ENCODE peak calls at places on chromosomes 5 and 9, in four cellular contexts. One of them, this sample, is unnamed.

GRCh38 chr5:64165500-64166200 is at the start of gene RNF180:
- DNase-seq in body of pancreas: peak; percentile 66
- DNase-seq in small intestine: peak; percentile 30
- DNase-seq in GM23338: peak; percentile 87
- DNase-seq in this sample: peak; percentile 33

GRCh38 chr9:120941046-120941770 is 14.6 kb upstream of the TRAF1 start:
- DNase-seq in GM23338: no peak
- DNase-seq in small intestine: no peak
- DNase-seq in body of pancreas: no peak
- DNase-seq in this sample: no peak

GRCh38 chr5:63686938-63687337 is 275.3 kb downstream of the HTR1A start:
- DNase-seq in body of pancreas: no peak
- DNase-seq in small intestine: no peak
- DNase-seq in GM23338: no peak
- DNase-seq in this sample: no peak

GRCh38 chr5:56516936-56517521 is 283.9 kb upstream of the ANKRD55 start:
- DNase-seq in body of pancreas: peak; percentile 29
- DNase-seq in GM23338: no peak
- DNase-seq in small intestine: peak; percentile 86
- DNase-seq in this sample: no peak

GRCh38 chr9:134690946-134691694 is 49.5 kb downstream of the COL5A1 start:
- DNase-seq in GM23338: no peak
- DNase-seq in small intestine: no peak
- DNase-seq in body of pancreas: no peak
- DNase-seq in this sample: no peak

GRCh38 chr5:159878988-159879471 is 37.3 kb upstream of the ADRA1B start:
- DNase-seq in body of pancreas: no peak
- DNase-seq in small intestine: no peak
- DNase-seq in GM23338: peak; percentile 80
- DNase-seq in this sample: peak; percentile 55

GRCh38 chr5:128613757-128614156 is 75.7 kb upstream of the FBN2 start:
- DNase-seq in GM23338: no peak
- DNase-seq in body of pancreas: no peak
- DNase-seq in small intestine: no peak
- DNase-seq in this sample: no peak

GRCh38 chr9:85941966-85942912 is 1.3 kb downstream of the NAA35 start:
- DNase-seq in small intestine: no peak
- DNase-seq in body of pancreas: no peak
- DNase-seq in GM23338: no peak
- DNase-seq in this sample: peak; percentile 42

GRCh38 chr9:73667749-73668148 is 516.1 kb downstream of the ANXA1 start:
- DNase-seq in GM23338: no peak
- DNase-seq in small intestine: no peak
- DNase-seq in body of pancreas: no peak
- DNase-seq in this sample: no peak
- H3K4me3 ChIP-seq in GM23338: no peak overlapping the region
- H3K4me3 ChIP-seq in small intestine: no peak overlapping the region
- H3K4me3 ChIP-seq in body of pancreas: no peak overlapping the region
- H3K4me3 ChIP-seq in this sample: no peak overlapping the region

DNA sequence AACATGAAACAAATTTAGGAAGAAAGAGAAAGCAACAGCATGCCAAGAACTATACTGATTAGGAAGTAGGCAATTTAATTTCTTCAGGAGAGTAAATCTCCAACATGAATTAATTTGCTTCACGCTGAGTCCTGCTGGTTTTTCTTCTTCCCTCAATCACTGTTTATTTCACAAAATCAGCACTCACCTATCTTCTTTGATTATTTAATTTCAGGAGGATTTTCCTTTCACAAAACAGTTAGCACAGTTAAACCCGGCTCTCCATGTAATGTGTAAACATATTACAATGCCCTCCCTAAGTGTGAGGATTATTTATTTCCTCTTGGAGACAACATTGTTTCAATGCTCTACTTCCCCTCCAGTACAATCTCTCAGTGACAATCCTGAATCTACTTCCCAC is 90.2 kb upstream of the PAM start:
- DNase-seq in GM23338: no peak
- DNase-seq in small intestine: no peak
- DNase-seq in body of pancreas: no peak
- DNase-seq in this sample: no peak
- H3K27ac ChIP-seq in GM23338: no peak overlapping the region
- H3K27ac ChIP-seq in small intestine: no peak overlapping the region
- H3K27ac ChIP-seq in body of pancreas: no peak overlapping the region
- H3K27ac ChIP-seq in this sample: no peak overlapping the region

DNA sequence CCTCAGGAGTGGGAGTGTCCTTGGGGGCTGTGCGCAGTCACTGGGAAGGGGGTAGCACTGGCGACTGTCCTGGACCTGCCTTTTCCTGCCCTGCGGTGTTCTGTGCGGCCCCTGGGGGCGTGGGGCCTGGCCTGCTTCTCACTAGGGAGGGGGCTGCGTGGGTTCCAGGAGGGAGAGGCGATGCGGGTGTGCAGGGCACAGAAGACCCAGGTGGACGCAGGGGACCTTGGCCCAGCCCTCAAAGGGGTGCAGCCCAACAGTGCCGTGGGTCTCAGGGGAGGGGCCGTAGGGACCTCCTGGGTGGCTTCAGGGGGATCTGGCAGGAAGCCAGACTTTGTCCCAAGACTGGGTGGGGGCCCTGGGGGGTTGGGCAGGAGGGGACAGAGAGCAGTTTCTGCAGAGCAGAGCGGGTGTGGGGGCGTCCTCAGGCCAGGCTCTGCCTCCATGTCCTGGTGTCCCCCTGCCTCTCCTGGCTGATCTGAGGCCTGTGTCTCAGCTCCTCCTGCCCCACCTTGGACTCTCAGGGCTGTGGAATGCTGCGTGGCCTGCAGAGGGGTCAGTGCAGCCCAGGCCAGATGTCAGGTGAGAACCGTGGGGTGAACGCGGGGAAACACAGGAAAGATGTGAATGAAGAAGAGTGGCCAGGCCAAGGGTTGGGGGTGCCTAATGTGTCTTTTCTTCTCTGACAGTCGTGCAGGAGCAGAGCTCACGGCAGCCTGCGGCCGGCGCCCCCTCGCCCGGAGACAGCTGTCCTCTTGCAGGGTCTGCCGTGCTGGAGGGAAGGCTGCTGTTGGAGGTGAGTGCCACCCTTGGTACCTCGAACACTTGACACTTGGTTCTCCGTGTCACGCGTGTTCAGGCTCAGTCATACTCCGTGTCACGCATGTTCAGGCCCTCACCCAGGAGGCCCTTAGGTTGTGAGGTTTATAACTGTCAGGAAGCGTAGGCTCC is 54.7 kb downstream of the AHRR start:
- DNase-seq in small intestine: no peak
- DNase-seq in GM23338: no peak
- DNase-seq in body of pancreas: no peak
- DNase-seq in this sample: peak; percentile 13
- H3K4me3 ChIP-seq in small intestine: no peak overlapping the region
- H3K4me3 ChIP-seq in GM23338: no peak overlapping the region
- H3K4me3 ChIP-seq in body of pancreas: no peak overlapping the region
- H3K4me3 ChIP-seq in this sample: no peak overlapping the region

DNA sequence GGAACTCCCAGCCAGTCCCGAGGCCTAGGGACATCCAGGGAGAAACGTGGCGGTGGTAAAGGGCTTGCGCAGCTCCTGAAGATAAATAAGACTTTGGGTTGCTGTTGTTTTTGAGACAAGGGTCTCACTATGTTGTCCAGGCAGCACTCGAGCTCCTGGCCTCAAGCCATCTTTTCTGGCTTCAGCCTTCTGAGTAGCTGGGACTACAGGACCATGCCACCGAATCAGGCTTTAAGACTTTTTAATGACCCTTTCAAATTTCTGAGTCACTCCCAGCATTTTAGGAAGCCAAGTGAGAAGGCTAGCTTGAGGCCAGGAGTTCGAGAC is 704 bp upstream of the GNE start:
- DNase-seq in body of pancreas: peak; percentile 23
- DNase-seq in GM23338: no peak
- DNase-seq in small intestine: no peak
- DNase-seq in this sample: peak; percentile 40
- H3K27ac ChIP-seq in body of pancreas: peak overlapping the region; percentile 93
- H3K27ac ChIP-seq in GM23338: peak overlapping the region; percentile 72
- H3K27ac ChIP-seq in small intestine: peak overlapping the region; percentile 72
- H3K27ac ChIP-seq in this sample: peak overlapping the region; percentile 99

GRCh38 chr5:98339141-98339848 is 434.2 kb upstream of the RGMB start:
- DNase-seq in small intestine: no peak
- DNase-seq in GM23338: no peak
- DNase-seq in body of pancreas: no peak
- DNase-seq in this sample: no peak

GRCh38 chr5:98341711-98342042 is 431.8 kb upstream of the RGMB start:
- DNase-seq in body of pancreas: no peak
- DNase-seq in GM23338: no peak
- DNase-seq in small intestine: no peak
- DNase-seq in this sample: no peak

DNA sequence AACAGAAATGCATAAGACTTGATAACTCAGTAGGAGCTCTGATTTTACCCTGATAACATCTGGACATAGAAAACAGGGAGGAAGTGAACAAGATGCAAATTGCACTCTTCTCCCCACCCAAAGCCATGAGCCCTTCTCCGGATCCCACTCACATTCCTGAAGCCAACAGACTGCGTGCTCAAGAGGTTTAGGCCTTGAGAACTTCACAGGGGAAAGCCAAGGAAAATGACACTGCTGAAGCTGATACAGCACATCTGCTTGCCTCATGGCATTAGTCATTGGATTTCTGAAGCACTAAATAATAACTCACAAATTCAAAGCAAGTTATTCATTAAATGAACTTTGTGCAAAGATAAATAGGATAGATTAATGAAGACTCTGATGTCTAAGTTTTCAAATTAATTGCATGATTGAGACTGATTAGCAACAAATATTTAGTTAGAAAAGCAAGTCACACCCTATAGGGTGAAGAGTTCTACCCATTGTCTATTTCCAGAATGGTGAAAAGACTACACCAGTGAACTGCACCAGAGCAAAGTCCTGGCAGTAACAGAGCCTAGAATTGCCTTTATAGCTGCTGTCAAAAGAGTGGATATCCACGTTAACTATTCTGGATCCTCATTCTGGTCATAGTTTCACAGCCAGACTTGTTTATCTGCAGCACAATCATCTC is 432.3 kb upstream of the RGMB start:
- DNase-seq in small intestine: peak; percentile 11
- DNase-seq in body of pancreas: no peak
- DNase-seq in GM23338: no peak
- DNase-seq in this sample: no peak
- H3K4me3 ChIP-seq in small intestine: no peak overlapping the region
- H3K4me3 ChIP-seq in body of pancreas: no peak overlapping the region
- H3K4me3 ChIP-seq in GM23338: no peak overlapping the region
- H3K4me3 ChIP-seq in this sample: no peak overlapping the region

DNA sequence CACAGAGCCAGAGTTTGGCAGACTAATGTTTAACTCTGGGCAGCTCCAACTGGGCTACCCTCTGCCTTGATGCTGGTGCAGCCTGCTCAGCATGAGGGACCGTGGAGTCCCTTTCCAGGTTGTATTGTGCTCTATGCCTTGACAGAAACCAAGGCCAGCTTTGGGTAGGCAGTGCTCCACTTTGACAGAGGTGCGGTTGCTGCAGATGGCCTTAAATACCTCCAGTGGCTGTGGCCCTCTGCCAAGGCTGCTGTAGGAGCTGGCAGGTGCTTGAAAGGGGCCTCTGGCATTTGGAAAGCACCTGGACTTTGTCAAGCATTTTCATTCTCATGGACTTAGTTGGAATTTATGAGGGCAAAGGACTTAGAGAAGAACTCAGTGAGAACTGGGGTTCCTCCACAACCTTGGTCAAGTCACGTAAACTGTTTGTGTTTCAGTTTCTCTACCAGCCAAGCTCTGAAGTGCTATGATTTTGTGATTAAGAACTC is 249.7 kb upstream of the ZNF462 start:
- DNase-seq in body of pancreas: peak; percentile 23
- DNase-seq in small intestine: peak; percentile 71
- DNase-seq in GM23338: no peak
- DNase-seq in this sample: peak; percentile 38
- H3K27ac ChIP-seq in body of pancreas: no peak overlapping the region
- H3K27ac ChIP-seq in small intestine: no peak overlapping the region
- H3K27ac ChIP-seq in GM23338: no peak overlapping the region
- H3K27ac ChIP-seq in this sample: no peak overlapping the region

This sample was measured in colonic mucosa.